ENCODE peak calls at places on chromosomes 3 and 15, in ten cellular contexts. O is progenitor cell of endocrine pancreas, Y is breast epithelium, S is heart left ventricle, C is WTC11, E is mammary epithelial cell, Z is lung, H is GM12865, W is GM10248, X is endothelial cell. G is an unnamed sample.

GRCh38 chr15:41024141-41024540 is 70.9 kb downstream of the CHAC1 start:
- DNase-seq in Z (no peak), O (no peak), E (no peak), H (no peak), X (no peak), W (no peak), Y (no peak), C (no peak), S (no peak), G (no peak)

GRCh38 chr3:58607816-58608215 is 30.6 kb upstream of the FAM107A start:
- DNase-seq in Z (no peak), W (no peak), H (peak), E (peak), C (no peak), Y (no peak), S (no peak), O (no peak), X (no peak), G (no peak)

GRCh38 chr15:25182098-25182478 is 227.3 kb downstream of the SNRPN start:
- DNase-seq in Z (no peak), E (no peak), Y (peak), W (no peak), X (no peak), O (no peak), S (no peak), H (no peak), C (peak), G (no peak)

GRCh38 chr3:170560717-170561382 is 25.0 kb downstream of the SLC7A14 start:
- DNase-seq in Z (no peak), E (no peak), S (no peak), O (no peak), X (no peak), C (no peak), H (no peak), W (no peak), Y (no peak), G (no peak)

GRCh38 chr15:72230197-72231065 is 559 bp downstream of the PKM start:
- DNase-seq in Y (peak), H (peak), C (peak), W (peak), O (peak), S (peak), X (peak), Z (peak), E (peak), G (peak)

GRCh38 chr3:170355738-170356595 is 1.5 kb upstream of the SKIL start:
- DNase-seq in S (peak), O (no peak), E (peak), Y (no peak), X (peak), Z (peak), H (peak), C (peak), W (no peak), G (peak)

GRCh38 chr3:5017953-5018531 is 38.8 kb downstream of the BHLHE40 start:
- DNase-seq in S (peak), H (no peak), W (no peak), O (no peak), C (no peak), Y (no peak), E (peak), Z (peak), X (no peak), G (no peak)

GRCh38 chr3:77158701-77159100 is 118.8 kb downstream of the ROBO2 start:
- DNase-seq in X (no peak), C (no peak), H (no peak), E (no peak), O (no peak), S (no peak), Z (no peak), W (no peak), Y (no peak), G (no peak)

GRCh38 chr3:120173056-120173675 is 78.9 kb upstream of the GSK3B start:
- DNase-seq in Z (no peak), E (no peak), S (no peak), W (no peak), H (no peak), C (no peak), O (no peak), X (no peak), Y (no peak), G (no peak)

GRCh38 chr15:23854535-23855252 is 167.6 kb upstream of the NDN start:
- DNase-seq in X (no peak), Z (no peak), H (no peak), O (no peak), E (no peak), W (no peak), Y (no peak), C (no peak), S (no peak), G (no peak)

GRCh38 chr15:39889601-39890000 is 30.5 kb downstream of the GPR176 start:
- DNase-seq in H (no peak), W (no peak), Z (no peak), C (no peak), Y (no peak), O (no peak), S (no peak), X (no peak), E (no peak), G (no peak)

GRCh38 chr15:74657846-74658245 is 38.0 kb downstream of the EDC3 start:
- DNase-seq in E (no peak), S (no peak), C (no peak), Z (no peak), O (no peak), Y (no peak), H (no peak), X (no peak), W (no peak), G (no peak)

GRCh38 chr3:94184781-94185180 is 121.9 kb downstream of the NSUN3 start:
- DNase-seq in Y (no peak), E (peak), O (no peak), Z (no peak), X (no peak), H (no peak), S (no peak), C (no peak), W (no peak), G (no peak)

GRCh38 chr3:124741027-124741426 is 10.8 kb downstream of the UMPS start:
- DNase-seq in E (peak), C (no peak), S (no peak), Y (no peak), X (no peak), W (no peak), H (no peak), Z (no peak), O (no peak), G (no peak)

GRCh38 chr3:189142527-189142926 is 29.2 kb upstream of the TPRG1 start:
- DNase-seq in S (no peak), H (no peak), W (no peak), E (peak), C (no peak), Y (no peak), O (no peak), Z (no peak), X (no peak), G (no peak)

GRCh38 chr3:38133557-38134405 is 3.1 kb downstream of the ACAA1 start:
- DNase-seq in H (no peak), E (peak), Z (peak), C (no peak), W (no peak), X (no peak), Y (no peak), S (no peak), O (no peak), G (no peak)

GRCh38 chr3:42183991-42184621 is 81.9 kb downstream of the CCK start:
- DNase-seq in Y (no peak), E (peak), O (no peak), C (no peak), W (no peak), H (no peak), Z (no peak), S (no peak), X (no peak), G (no peak)

GRCh38 chr3:52084954-52085730 is 28.8 kb upstream of the DUSP7 start:
- DNase-seq in W (no peak), X (peak), Y (no peak), O (no peak), Z (no peak), C (peak), E (no peak), H (no peak), S (no peak), G (no peak)

GRCh38 chr3:146532406-146532805 is 12.0 kb downstream of the PLSCR1 start:
- DNase-seq in X (no peak), E (no peak), Z (no peak), H (no peak), Y (no peak), S (no peak), C (no peak), O (no peak), W (no peak), G (no peak)

GRCh38 chr15:69997701-69998273 is 99.9 kb downstream of the TLE3 start:
- DNase-seq in W (no peak), X (no peak), Y (peak), H (peak), O (no peak), S (peak), E (peak), C (no peak), Z (peak), G (no peak)

GRCh38 chr15:101045236-101045646 is 126.1 kb downstream of the LRRK1 start:
- DNase-seq in S (no peak), C (no peak), W (no peak), E (no peak), Y (no peak), H (no peak), Z (peak), X (peak), O (no peak), G (no peak)

GRCh38 chr15:45962733-45963132 is 327.9 kb downstream of the SQOR start:
- DNase-seq in H (no peak), C (no peak), E (no peak), Z (no peak), Y (no peak), O (no peak), X (no peak), S (no peak), W (no peak), G (no peak)

GRCh38 chr3:7687428-7688147 is 814.0 kb upstream of the LMCD1 start:
- DNase-seq in O (no peak), X (no peak), S (no peak), H (no peak), Z (no peak), W (no peak), C (no peak), E (no peak), Y (no peak), G (no peak)

GRCh38 chr3:186102687-186103086 is 6.2 kb downstream of the ETV5 start:
- DNase-seq in X (no peak), W (no peak), C (no peak), O (no peak), S (no peak), Y (no peak), E (no peak), H (no peak), Z (no peak), G (no peak)

GRCh38 chr3:143135150-143135549 is 15.6 kb downstream of the CHST2 start:
- DNase-seq in X (no peak), C (no peak), O (no peak), Z (no peak), Y (no peak), S (no peak), H (peak), W (no peak), E (peak), G (no peak)
- TF ChIP-seq CTCF in X (no peak), C (no peak), O (no peak), Z (no peak), Y (no peak), S (no peak), H (no peak), W (no peak), E (peak), G (no peak)

GRCh38 chr15:47407692-47408091 is 309.6 kb upstream of the SEMA6D start:
- DNase-seq in Z (no peak), X (no peak), E (no peak), Y (no peak), S (no peak), H (no peak), C (peak), O (no peak), W (no peak), G (no peak)
- TF ChIP-seq CTCF in Z (no peak), X (no peak), E (no peak), Y (no peak), S (no peak), H (no peak), C (no peak), O (no peak), W (no peak), G (no peak)

GRCh38 chr3:13885704-13886010 is 5.8 kb upstream of the WNT7A start:
- DNase-seq in H (no peak), Y (no peak), E (no peak), O (no peak), X (no peak), Z (no peak), C (no peak), S (no peak), W (no peak), G (no peak)
- TF ChIP-seq CTCF in H (no peak), Y (no peak), E (no peak), O (no peak), X (peak), Z (no peak), C (no peak), S (no peak), W (no peak), G (peak)

DNA sequence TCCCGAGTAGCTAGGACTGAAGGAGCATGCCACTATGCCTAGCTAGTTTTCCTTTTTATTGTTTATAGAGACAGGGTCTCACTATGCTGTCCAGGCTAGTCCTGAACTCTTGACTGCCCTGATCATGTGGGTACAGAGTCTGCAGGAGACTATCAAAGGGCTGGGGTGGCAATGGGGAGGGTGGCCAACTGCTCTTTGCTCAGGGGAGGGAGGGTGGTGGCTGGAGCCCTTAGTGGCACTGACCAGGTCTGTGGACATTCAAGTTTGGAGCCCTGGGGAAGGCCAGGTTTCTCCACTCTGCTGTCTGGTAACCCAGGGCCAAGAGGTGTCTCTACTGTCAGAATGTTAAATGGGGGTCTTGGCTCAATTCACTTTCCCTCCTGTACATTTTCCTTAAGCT is 122.0 kb downstream of the SEC22A start:
- DNase-seq in X (no peak), C (no peak), Y (no peak), W (no peak), O (no peak), Z (no peak), H (no peak), S (no peak), E (no peak), G (no peak)
- TF ChIP-seq CTCF in X (no peak), C (no peak), Y (no peak), W (no peak), O (no peak), Z (no peak), H (no peak), S (no peak), E (no peak), G (no peak)

DNA sequence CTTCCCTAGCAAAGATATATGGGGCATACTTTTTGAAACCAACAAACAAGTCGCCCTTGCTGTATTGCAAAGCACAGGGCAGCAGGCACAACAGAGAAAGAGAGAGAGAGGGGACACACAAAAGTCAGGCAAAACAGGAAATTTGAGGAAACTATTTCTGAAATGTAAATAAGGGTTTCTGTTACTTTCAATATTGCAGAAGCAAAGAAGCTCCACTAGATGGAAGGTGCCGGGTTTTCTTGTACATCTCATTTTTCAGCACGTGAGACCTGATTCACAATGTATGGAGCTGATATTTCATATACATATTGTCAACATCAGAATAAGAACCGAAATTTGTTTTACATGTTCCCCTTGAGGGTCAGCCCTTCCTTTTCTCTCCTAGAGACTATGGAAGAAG is 127.4 kb downstream of the FOXP1 start:
- DNase-seq in S (no peak), Y (no peak), Z (no peak), X (no peak), C (no peak), O (no peak), W (no peak), H (no peak), E (no peak), G (no peak)
- TF ChIP-seq CTCF in S (no peak), Y (no peak), Z (no peak), X (no peak), C (no peak), O (no peak), W (no peak), H (no peak), E (no peak), G (no peak)

GRCh38 chr3:127529346-127530188 is 61.0 kb downstream of the TPRA1 start:
- DNase-seq in C (no peak), Z (peak), X (no peak), E (no peak), S (no peak), O (no peak), W (peak), Y (no peak), H (no peak), G (no peak)

GRCh38 chr3:127518456-127519081 is 72.0 kb downstream of the TPRA1 start:
- DNase-seq in E (peak), H (no peak), S (no peak), W (no peak), Y (no peak), C (no peak), Z (no peak), O (no peak), X (no peak), G (no peak)

GRCh38 chr3:127520993-127521392 is 69.5 kb downstream of the TPRA1 start:
- DNase-seq in Y (no peak), W (no peak), O (no peak), X (no peak), Z (no peak), C (no peak), E (no peak), S (no peak), H (no peak), G (no peak)

GRCh38 chr3:127525373-127525772 is 65.2 kb downstream of the TPRA1 start:
- DNase-seq in H (no peak), S (no peak), O (no peak), E (peak), Z (no peak), Y (no peak), W (no peak), X (no peak), C (no peak), G (no peak)

GRCh38 chr3:127524300-127524896 is 66.1 kb downstream of the TPRA1 start:
- DNase-seq in W (no peak), X (no peak), H (no peak), C (peak), Z (no peak), E (no peak), Y (no peak), O (no peak), S (no peak), G (no peak)
- TF ChIP-seq CTCF in W (no peak), X (no peak), H (no peak), C (no peak), Z (no peak), E (no peak), Y (no peak), O (no peak), S (no peak), G (no peak)

GRCh38 chr15:63473999-63474809 is 30.2 kb upstream of the USP3 start:
- DNase-seq in Y (no peak), Z (no peak), E (peak), X (no peak), C (peak), H (peak), O (no peak), W (peak), S (no peak), G (peak)
- TF ChIP-seq CTCF in Y (no peak), Z (no peak), E (no peak), X (no peak), C (no peak), H (no peak), O (no peak), W (no peak), S (no peak), G (no peak)

G was measured in nephron progenitor cell.